ENCODE peak calls at places on chromosomes 7 and 10, in ten cellular contexts. One of them, this sample, is unnamed.

GRCh38 chr7:44232396-44232795 is 31.6 kb downstream of the YKT6 start:
- DNase-seq in AG09309: no peak
- DNase-seq in NCI-H82: no peak
- DNase-seq in HCEC 1CT: no peak
- DNase-seq in SK-N-MC: no peak
- DNase-seq in Calu3: no peak
- DNase-seq in neuronal stem cell: no peak
- DNase-seq in thyroid gland: no peak
- DNase-seq in HEK293T: no peak
- DNase-seq in stimulated activated CD4-positive, alpha-beta T cell treated with anti-CD3 and anti-CD28 coated beads, Interleukin-1b, Interleukin-23, amount 100 ng/mL, for 1 hour: no peak
- DNase-seq in this sample: no peak

GRCh38 chr10:5343561-5343960 is 21.2 kb upstream of the UCN3 start:
- DNase-seq in stimulated activated CD4-positive, alpha-beta T cell treated with anti-CD3 and anti-CD28 coated beads, Interleukin-1b, Interleukin-23, amount 100 ng/mL, for 1 hour: no peak
- DNase-seq in neuronal stem cell: no peak
- DNase-seq in HCEC 1CT: peak; percentile 17
- DNase-seq in HEK293T: no peak
- DNase-seq in Calu3: no peak
- DNase-seq in SK-N-MC: no peak
- DNase-seq in thyroid gland: no peak
- DNase-seq in NCI-H82: peak; percentile 5
- DNase-seq in AG09309: no peak
- DNase-seq in this sample: no peak

GRCh38 chr10:29403208-29403607 is 114.3 kb downstream of the LYZL1 start:
- DNase-seq in stimulated activated CD4-positive, alpha-beta T cell treated with anti-CD3 and anti-CD28 coated beads, Interleukin-1b, Interleukin-23, amount 100 ng/mL, for 1 hour: no peak
- DNase-seq in Calu3: no peak
- DNase-seq in HCEC 1CT: no peak
- DNase-seq in thyroid gland: no peak
- DNase-seq in neuronal stem cell: no peak
- DNase-seq in SK-N-MC: no peak
- DNase-seq in AG09309: no peak
- DNase-seq in HEK293T: no peak
- DNase-seq in NCI-H82: no peak
- DNase-seq in this sample: no peak

GRCh38 chr10:95467162-95467599 is 94.0 kb downstream of the SORBS1 start:
- DNase-seq in thyroid gland: no peak
- DNase-seq in neuronal stem cell: no peak
- DNase-seq in NCI-H82: peak; percentile 5
- DNase-seq in AG09309: no peak
- DNase-seq in HCEC 1CT: no peak
- DNase-seq in Calu3: peak; percentile 8
- DNase-seq in SK-N-MC: peak; percentile 47
- DNase-seq in stimulated activated CD4-positive, alpha-beta T cell treated with anti-CD3 and anti-CD28 coated beads, Interleukin-1b, Interleukin-23, amount 100 ng/mL, for 1 hour: no peak
- DNase-seq in HEK293T: peak; percentile 73
- DNase-seq in this sample: no peak

GRCh38 chr10:60417898-60418297 is 28.2 kb upstream of the ANK3 start:
- DNase-seq in AG09309: no peak
- DNase-seq in neuronal stem cell: no peak
- DNase-seq in NCI-H82: no peak
- DNase-seq in stimulated activated CD4-positive, alpha-beta T cell treated with anti-CD3 and anti-CD28 coated beads, Interleukin-1b, Interleukin-23, amount 100 ng/mL, for 1 hour: no peak
- DNase-seq in Calu3: no peak
- DNase-seq in SK-N-MC: no peak
- DNase-seq in HCEC 1CT: no peak
- DNase-seq in HEK293T: no peak
- DNase-seq in thyroid gland: no peak
- DNase-seq in this sample: no peak

GRCh38 chr10:133050376-133050775 is 37.3 kb upstream of the ADGRA1 start:
- DNase-seq in AG09309: no peak
- DNase-seq in SK-N-MC: no peak
- DNase-seq in neuronal stem cell: no peak
- DNase-seq in HEK293T: no peak
- DNase-seq in thyroid gland: no peak
- DNase-seq in NCI-H82: no peak
- DNase-seq in Calu3: no peak
- DNase-seq in stimulated activated CD4-positive, alpha-beta T cell treated with anti-CD3 and anti-CD28 coated beads, Interleukin-1b, Interleukin-23, amount 100 ng/mL, for 1 hour: no peak
- DNase-seq in HCEC 1CT: no peak
- DNase-seq in this sample: no peak

GRCh38 chr10:35563266-35563891 is 41.8 kb upstream of the GJD4 start:
- DNase-seq in AG09309: no peak
- DNase-seq in neuronal stem cell: peak; percentile 64
- DNase-seq in SK-N-MC: no peak
- DNase-seq in stimulated activated CD4-positive, alpha-beta T cell treated with anti-CD3 and anti-CD28 coated beads, Interleukin-1b, Interleukin-23, amount 100 ng/mL, for 1 hour: peak; percentile 20
- DNase-seq in HCEC 1CT: peak; percentile 83
- DNase-seq in HEK293T: peak; percentile 64
- DNase-seq in thyroid gland: peak; percentile 70
- DNase-seq in Calu3: peak; percentile 69
- DNase-seq in NCI-H82: peak; percentile 88
- DNase-seq in this sample: no peak

GRCh38 chr7:141999219-141999618 is 3.5 kb downstream of the MGAM start:
- DNase-seq in HEK293T: no peak
- DNase-seq in neuronal stem cell: no peak
- DNase-seq in AG09309: no peak
- DNase-seq in Calu3: no peak
- DNase-seq in NCI-H82: no peak
- DNase-seq in HCEC 1CT: no peak
- DNase-seq in stimulated activated CD4-positive, alpha-beta T cell treated with anti-CD3 and anti-CD28 coated beads, Interleukin-1b, Interleukin-23, amount 100 ng/mL, for 1 hour: no peak
- DNase-seq in SK-N-MC: peak; percentile 53
- DNase-seq in thyroid gland: no peak
- DNase-seq in this sample: no peak

GRCh38 chr7:44963526-44964290 is 15.1 kb downstream of the MYO1G start:
- DNase-seq in SK-N-MC: no peak
- DNase-seq in HEK293T: no peak
- DNase-seq in HCEC 1CT: no peak
- DNase-seq in thyroid gland: no peak
- DNase-seq in stimulated activated CD4-positive, alpha-beta T cell treated with anti-CD3 and anti-CD28 coated beads, Interleukin-1b, Interleukin-23, amount 100 ng/mL, for 1 hour: no peak
- DNase-seq in Calu3: no peak
- DNase-seq in AG09309: no peak
- DNase-seq in neuronal stem cell: no peak
- DNase-seq in NCI-H82: no peak
- DNase-seq in this sample: no peak

GRCh38 chr7:136251826-136252225 is 274.7 kb upstream of the MTPN start:
- DNase-seq in thyroid gland: no peak
- DNase-seq in HCEC 1CT: no peak
- DNase-seq in Calu3: no peak
- DNase-seq in stimulated activated CD4-positive, alpha-beta T cell treated with anti-CD3 and anti-CD28 coated beads, Interleukin-1b, Interleukin-23, amount 100 ng/mL, for 1 hour: no peak
- DNase-seq in HEK293T: no peak
- DNase-seq in neuronal stem cell: no peak
- DNase-seq in SK-N-MC: no peak
- DNase-seq in AG09309: no peak
- DNase-seq in NCI-H82: no peak
- DNase-seq in this sample: no peak

GRCh38 chr7:104903044-104903443 is 111.0 kb upstream of the KMT2E start:
- DNase-seq in neuronal stem cell: no peak
- DNase-seq in HCEC 1CT: no peak
- DNase-seq in Calu3: no peak
- DNase-seq in stimulated activated CD4-positive, alpha-beta T cell treated with anti-CD3 and anti-CD28 coated beads, Interleukin-1b, Interleukin-23, amount 100 ng/mL, for 1 hour: no peak
- DNase-seq in AG09309: no peak
- DNase-seq in NCI-H82: no peak
- DNase-seq in SK-N-MC: no peak
- DNase-seq in HEK293T: no peak
- DNase-seq in thyroid gland: no peak
- DNase-seq in this sample: no peak

GRCh38 chr7:130008941-130009847 is 42.0 kb downstream of the ZC3HC1 start:
- DNase-seq in Calu3: peak; percentile 95
- DNase-seq in SK-N-MC: no peak
- DNase-seq in neuronal stem cell: no peak
- DNase-seq in NCI-H82: no peak
- DNase-seq in HCEC 1CT: peak; percentile 72
- DNase-seq in thyroid gland: peak; percentile 95
- DNase-seq in stimulated activated CD4-positive, alpha-beta T cell treated with anti-CD3 and anti-CD28 coated beads, Interleukin-1b, Interleukin-23, amount 100 ng/mL, for 1 hour: no peak
- DNase-seq in AG09309: no peak
- DNase-seq in HEK293T: no peak
- DNase-seq in this sample: no peak

GRCh38 chr10:100656479-100656878 is 88.9 kb upstream of the PAX2 start:
- DNase-seq in HCEC 1CT: no peak
- DNase-seq in SK-N-MC: no peak
- DNase-seq in HEK293T: peak; percentile 89
- DNase-seq in thyroid gland: no peak
- DNase-seq in Calu3: peak; percentile 14
- DNase-seq in AG09309: no peak
- DNase-seq in stimulated activated CD4-positive, alpha-beta T cell treated with anti-CD3 and anti-CD28 coated beads, Interleukin-1b, Interleukin-23, amount 100 ng/mL, for 1 hour: no peak
- DNase-seq in NCI-H82: peak; percentile 11
- DNase-seq in neuronal stem cell: no peak
- DNase-seq in this sample: no peak

GRCh38 chr10:98620503-98620902 is 173.8 kb upstream of the HPS1 start:
- DNase-seq in HCEC 1CT: no peak
- DNase-seq in stimulated activated CD4-positive, alpha-beta T cell treated with anti-CD3 and anti-CD28 coated beads, Interleukin-1b, Interleukin-23, amount 100 ng/mL, for 1 hour: no peak
- DNase-seq in HEK293T: no peak
- DNase-seq in NCI-H82: no peak
- DNase-seq in SK-N-MC: no peak
- DNase-seq in neuronal stem cell: no peak
- DNase-seq in AG09309: no peak
- DNase-seq in thyroid gland: no peak
- DNase-seq in Calu3: no peak
- DNase-seq in this sample: no peak

GRCh38 chr7:36670585-36671431 is 53.5 kb downstream of the AOAH start:
- DNase-seq in NCI-H82: peak; percentile 83
- DNase-seq in thyroid gland: peak; percentile 64
- DNase-seq in SK-N-MC: no peak
- DNase-seq in AG09309: no peak
- DNase-seq in stimulated activated CD4-positive, alpha-beta T cell treated with anti-CD3 and anti-CD28 coated beads, Interleukin-1b, Interleukin-23, amount 100 ng/mL, for 1 hour: peak; percentile 42
- DNase-seq in neuronal stem cell: peak; percentile 75
- DNase-seq in HEK293T: peak; percentile 73
- DNase-seq in HCEC 1CT: peak; percentile 50
- DNase-seq in Calu3: peak; percentile 83
- DNase-seq in this sample: no peak

GRCh38 chr7:101410743-101411476 is 48.2 kb downstream of the COL26A1 start:
- DNase-seq in HCEC 1CT: no peak
- DNase-seq in stimulated activated CD4-positive, alpha-beta T cell treated with anti-CD3 and anti-CD28 coated beads, Interleukin-1b, Interleukin-23, amount 100 ng/mL, for 1 hour: no peak
- DNase-seq in Calu3: peak; percentile 9
- DNase-seq in thyroid gland: peak; percentile 28
- DNase-seq in NCI-H82: peak; percentile 73
- DNase-seq in HEK293T: peak; percentile 86
- DNase-seq in SK-N-MC: no peak
- DNase-seq in AG09309: no peak
- DNase-seq in neuronal stem cell: peak; percentile 80
- DNase-seq in this sample: no peak

GRCh38 chr10:35626971-35627507 is 15.1 kb downstream of the FZD8 start:
- DNase-seq in Calu3: no peak
- DNase-seq in SK-N-MC: no peak
- DNase-seq in stimulated activated CD4-positive, alpha-beta T cell treated with anti-CD3 and anti-CD28 coated beads, Interleukin-1b, Interleukin-23, amount 100 ng/mL, for 1 hour: no peak
- DNase-seq in AG09309: no peak
- DNase-seq in thyroid gland: no peak
- DNase-seq in neuronal stem cell: no peak
- DNase-seq in HCEC 1CT: peak; percentile 85
- DNase-seq in HEK293T: no peak
- DNase-seq in NCI-H82: peak; percentile 83
- DNase-seq in this sample: no peak

GRCh38 chr7:115634633-115635032 is 395.9 kb downstream of the TFEC start:
- DNase-seq in NCI-H82: no peak
- DNase-seq in AG09309: no peak
- DNase-seq in HCEC 1CT: peak; percentile 42
- DNase-seq in Calu3: peak; percentile 2
- DNase-seq in HEK293T: no peak
- DNase-seq in thyroid gland: no peak
- DNase-seq in neuronal stem cell: no peak
- DNase-seq in SK-N-MC: no peak
- DNase-seq in stimulated activated CD4-positive, alpha-beta T cell treated with anti-CD3 and anti-CD28 coated beads, Interleukin-1b, Interleukin-23, amount 100 ng/mL, for 1 hour: no peak
- DNase-seq in this sample: no peak

GRCh38 chr10:89553064-89553734 is 17.8 kb upstream of the SLC16A12 start:
- DNase-seq in AG09309: peak; percentile 93
- DNase-seq in stimulated activated CD4-positive, alpha-beta T cell treated with anti-CD3 and anti-CD28 coated beads, Interleukin-1b, Interleukin-23, amount 100 ng/mL, for 1 hour: no peak
- DNase-seq in NCI-H82: no peak
- DNase-seq in thyroid gland: no peak
- DNase-seq in Calu3: peak; percentile 44
- DNase-seq in neuronal stem cell: no peak
- DNase-seq in SK-N-MC: no peak
- DNase-seq in HCEC 1CT: peak; percentile 95
- DNase-seq in HEK293T: no peak
- DNase-seq in this sample: no peak

GRCh38 chr10:7950981-7951847 is 103.3 kb upstream of the GATA3 start:
- DNase-seq in SK-N-MC: no peak
- DNase-seq in Calu3: no peak
- DNase-seq in neuronal stem cell: no peak
- DNase-seq in stimulated activated CD4-positive, alpha-beta T cell treated with anti-CD3 and anti-CD28 coated beads, Interleukin-1b, Interleukin-23, amount 100 ng/mL, for 1 hour: no peak
- DNase-seq in HCEC 1CT: peak; percentile 61
- DNase-seq in HEK293T: no peak
- DNase-seq in AG09309: no peak
- DNase-seq in thyroid gland: no peak
- DNase-seq in NCI-H82: no peak
- DNase-seq in this sample: no peak

GRCh38 chr7:94178247-94178646 is 174.1 kb upstream of the BET1 start:
- DNase-seq in HEK293T: no peak
- DNase-seq in SK-N-MC: no peak
- DNase-seq in neuronal stem cell: no peak
- DNase-seq in AG09309: no peak
- DNase-seq in stimulated activated CD4-positive, alpha-beta T cell treated with anti-CD3 and anti-CD28 coated beads, Interleukin-1b, Interleukin-23, amount 100 ng/mL, for 1 hour: no peak
- DNase-seq in HCEC 1CT: no peak
- DNase-seq in Calu3: no peak
- DNase-seq in thyroid gland: no peak
- DNase-seq in NCI-H82: no peak
- DNase-seq in this sample: no peak

GRCh38 chr7:128879461-128879938 is 16.8 kb downstream of the ATP6V1F start:
- DNase-seq in Calu3: no peak
- DNase-seq in AG09309: no peak
- DNase-seq in neuronal stem cell: no peak
- DNase-seq in SK-N-MC: no peak
- DNase-seq in HCEC 1CT: no peak
- DNase-seq in HEK293T: no peak
- DNase-seq in stimulated activated CD4-positive, alpha-beta T cell treated with anti-CD3 and anti-CD28 coated beads, Interleukin-1b, Interleukin-23, amount 100 ng/mL, for 1 hour: no peak
- DNase-seq in NCI-H82: no peak
- DNase-seq in thyroid gland: no peak
- DNase-seq in this sample: no peak

GRCh38 chr10:2541176-2541575 is 526.2 kb upstream of the PFKP start:
- DNase-seq in neuronal stem cell: no peak
- DNase-seq in HCEC 1CT: no peak
- DNase-seq in NCI-H82: no peak
- DNase-seq in AG09309: no peak
- DNase-seq in SK-N-MC: peak; percentile 8
- DNase-seq in thyroid gland: no peak
- DNase-seq in HEK293T: no peak
- DNase-seq in Calu3: no peak
- DNase-seq in stimulated activated CD4-positive, alpha-beta T cell treated with anti-CD3 and anti-CD28 coated beads, Interleukin-1b, Interleukin-23, amount 100 ng/mL, for 1 hour: no peak
- DNase-seq in this sample: no peak

GRCh38 chr10:107481224-107481623 is 316.7 kb upstream of the SORCS1 start:
- DNase-seq in SK-N-MC: no peak
- DNase-seq in AG09309: no peak
- DNase-seq in stimulated activated CD4-positive, alpha-beta T cell treated with anti-CD3 and anti-CD28 coated beads, Interleukin-1b, Interleukin-23, amount 100 ng/mL, for 1 hour: no peak
- DNase-seq in HCEC 1CT: no peak
- DNase-seq in NCI-H82: no peak
- DNase-seq in neuronal stem cell: no peak
- DNase-seq in thyroid gland: no peak
- DNase-seq in HEK293T: no peak
- DNase-seq in Calu3: no peak
- DNase-seq in this sample: no peak

GRCh38 chr7:138886501-138886917 is 88.5 kb upstream of the ATP6V0A4 start:
- DNase-seq in AG09309: no peak
- DNase-seq in stimulated activated CD4-positive, alpha-beta T cell treated with anti-CD3 and anti-CD28 coated beads, Interleukin-1b, Interleukin-23, amount 100 ng/mL, for 1 hour: no peak
- DNase-seq in HCEC 1CT: peak; percentile 70
- DNase-seq in NCI-H82: peak; percentile 73
- DNase-seq in neuronal stem cell: no peak
- DNase-seq in SK-N-MC: peak; percentile 39
- DNase-seq in HEK293T: peak; percentile 65
- DNase-seq in thyroid gland: peak; percentile 4
- DNase-seq in Calu3: peak; percentile 59
- DNase-seq in this sample: no peak

GRCh38 chr7:101856488-101857357 is 39.3 kb downstream of the CUX1 start:
- DNase-seq in HCEC 1CT: peak; percentile 80
- DNase-seq in SK-N-MC: no peak
- DNase-seq in stimulated activated CD4-positive, alpha-beta T cell treated with anti-CD3 and anti-CD28 coated beads, Interleukin-1b, Interleukin-23, amount 100 ng/mL, for 1 hour: peak; percentile 43
- DNase-seq in Calu3: peak; percentile 91
- DNase-seq in NCI-H82: peak; percentile 39
- DNase-seq in thyroid gland: peak; percentile 96
- DNase-seq in neuronal stem cell: no peak
- DNase-seq in AG09309: peak; percentile 35
- DNase-seq in HEK293T: peak; percentile 87
- DNase-seq in this sample: no peak

GRCh38 chr7:155884225-155885161 is 72.2 kb upstream of the SHH start:
- DNase-seq in thyroid gland: no peak
- DNase-seq in stimulated activated CD4-positive, alpha-beta T cell treated with anti-CD3 and anti-CD28 coated beads, Interleukin-1b, Interleukin-23, amount 100 ng/mL, for 1 hour: no peak
- DNase-seq in HCEC 1CT: no peak
- DNase-seq in AG09309: no peak
- DNase-seq in HEK293T: no peak
- DNase-seq in neuronal stem cell: no peak
- DNase-seq in NCI-H82: no peak
- DNase-seq in SK-N-MC: no peak
- DNase-seq in Calu3: no peak
- DNase-seq in this sample: no peak

GRCh38 chr10:31011660-31012022 is 20.0 kb downstream of the ZNF438 start:
- DNase-seq in NCI-H82: peak; percentile 14
- DNase-seq in neuronal stem cell: no peak
- DNase-seq in HCEC 1CT: peak; percentile 43
- DNase-seq in AG09309: no peak
- DNase-seq in thyroid gland: no peak
- DNase-seq in stimulated activated CD4-positive, alpha-beta T cell treated with anti-CD3 and anti-CD28 coated beads, Interleukin-1b, Interleukin-23, amount 100 ng/mL, for 1 hour: no peak
- DNase-seq in SK-N-MC: no peak
- DNase-seq in Calu3: no peak
- DNase-seq in HEK293T: no peak
- DNase-seq in this sample: no peak

This sample was measured in vagina.